ENCODE peak calls at places on chromosome 1, in six cellular contexts. Z, P, D, C, L and R are unnamed samples.

GRCh38 chr1:161258439-161259386 is at the start of gene PCP4L1:
- DNase-seq in Z (no peak), C (no peak), P (peak), D (no peak), L (peak), R (peak)

GRCh38 chr1:201842472-201843020 is 13.6 kb downstream of the IPO9 start:
- DNase-seq in D (peak), Z (no peak), L (no peak), C (no peak), P (no peak), R (no peak)

GRCh38 chr1:183139281-183139942 is 46.7 kb upstream of the LAMC2 start:
- DNase-seq in C (no peak), D (peak), Z (no peak), P (no peak), L (no peak), R (peak)

GRCh38 chr1:216499581-216500272 is 76.5 kb upstream of the USH2A start:
- DNase-seq in Z (no peak), D (peak), C (no peak), P (no peak), L (no peak), R (no peak)

GRCh38 chr1:166040223-166040622 is 126.6 kb downstream of the FAM78B start:
- DNase-seq in C (no peak), P (no peak), D (no peak), Z (no peak), L (no peak), R (no peak)

GRCh38 chr1:235624751-235625192 is 24.8 kb downstream of the GNG4 start:
- DNase-seq in Z (no peak), L (no peak), C (no peak), D (no peak), P (no peak), R (peak)

GRCh38 chr1:178411756-178412399 is 84.9 kb downstream of the CLEC20A start:
- DNase-seq in Z (no peak), P (no peak), D (no peak), L (no peak), C (no peak), R (no peak)

GRCh38 chr1:99851850-99852454 is 1.8 kb downstream of the AGL start:
- DNase-seq in P (no peak), Z (no peak), D (no peak), L (no peak), C (no peak), R (no peak)

GRCh38 chr1:157798211-157798610 is 21.3 kb upstream of the FCRL2 start:
- DNase-seq in L (no peak), D (no peak), Z (no peak), C (no peak), P (no peak), R (no peak)

GRCh38 chr1:89525169-89525855 is 683 bp downstream of the LRRC8B start:
- DNase-seq in C (peak), Z (peak), P (no peak), L (peak), D (peak), R (no peak)

GRCh38 chr1:62384276-62385005 is 52.4 kb upstream of the USP1 start:
- DNase-seq in P (no peak), D (no peak), L (peak), Z (no peak), C (no peak), R (peak)

GRCh38 chr1:78061825-78062523 is 16.2 kb downstream of the GIPC2 start:
- DNase-seq in C (no peak), D (no peak), Z (no peak), P (no peak), L (no peak), R (no peak)

GRCh38 chr1:51070011-51070410 is 32.0 kb upstream of the C1orf185 start:
- DNase-seq in Z (no peak), P (no peak), C (no peak), L (no peak), D (no peak), R (no peak)

GRCh38 chr1:166379447-166379846 is 212.6 kb upstream of the FAM78B start:
- DNase-seq in D (no peak), Z (no peak), C (no peak), L (no peak), P (no peak), R (no peak)

GRCh38 chr1:62327360-62328051 is 8.3 kb upstream of the KANK4 start:
- DNase-seq in C (no peak), Z (no peak), P (no peak), D (no peak), L (peak), R (no peak)

GRCh38 chr1:31657972-31658510 is 13.4 kb upstream of the PEF1 start:
- DNase-seq in Z (no peak), L (no peak), C (no peak), D (no peak), P (no peak), R (no peak)

GRCh38 chr1:205480349-205481278 is 23.9 kb upstream of the CDK18 start:
- DNase-seq in C (no peak), D (no peak), Z (no peak), P (no peak), L (no peak), R (no peak)

GRCh38 chr1:10950316-10951172 is 61.9 kb upstream of the TARDBP start:
- DNase-seq in P (no peak), Z (no peak), D (no peak), L (peak), C (no peak), R (no peak)

GRCh38 chr1:76055987-76056386 is 18.6 kb upstream of the ST6GALNAC3 start:
- DNase-seq in P (no peak), Z (no peak), D (no peak), C (no peak), L (no peak), R (no peak)

GRCh38 chr1:225242611-225243010 is 185.2 kb downstream of the LBR start:
- DNase-seq in L (no peak), P (no peak), D (no peak), C (no peak), Z (no peak), R (no peak)

GRCh38 chr1:77539510-77540142 is 142.8 kb downstream of the ZZZ3 start:
- DNase-seq in Z (no peak), D (no peak), P (no peak), L (peak), C (no peak), R (no peak)

GRCh38 chr1:166088572-166088955 is 78.2 kb downstream of the FAM78B start:
- DNase-seq in L (no peak), C (no peak), D (no peak), Z (no peak), P (no peak), R (no peak)

GRCh38 chr1:81799939-81800740 is 594 bp upstream of the ADGRL2 start:
- DNase-seq in D (peak), P (no peak), L (peak), Z (no peak), C (no peak), R (no peak)

GRCh38 chr1:51188230-51188629 is 47.8 kb upstream of the RNF11 start:
- DNase-seq in L (no peak), D (no peak), Z (no peak), P (no peak), C (no peak), R (no peak)

GRCh38 chr1:201756411-201756810 is 72.5 kb upstream of the IPO9 start:
- DNase-seq in Z (no peak), L (no peak), P (no peak), C (no peak), D (no peak), R (no peak)

GRCh38 chr1:165129568-165130164 is 226.8 kb downstream of the LMX1A start:
- DNase-seq in L (peak), C (peak), D (peak), Z (peak), P (peak), R (peak)

GRCh38 chr1:150089846-150090520 is 22.4 kb downstream of the VPS45 start:
- DNase-seq in C (no peak), L (no peak), D (no peak), P (no peak), Z (no peak), R (no peak)

GRCh38 chr1:41610361-41610760 is 125.9 kb upstream of the EDN2 start:
- DNase-seq in D (no peak), Z (no peak), C (no peak), L (no peak), P (no peak), R (no peak)

GRCh38 chr1:220281159-220281574 is 8.9 kb upstream of the RAB3GAP2 start:
- DNase-seq in D (no peak), L (peak), Z (no peak), C (peak), P (no peak), R (no peak)

GRCh38 chr1:19877821-19878636 is 4.2 kb upstream of the OTUD3 start:
- DNase-seq in Z (no peak), C (no peak), D (no peak), L (no peak), P (no peak), R (peak)

GRCh38 chr1:177255411-177255810 is 84.7 kb downstream of the BRINP2 start:
- DNase-seq in Z (no peak), D (peak), P (no peak), C (no peak), L (no peak), R (no peak)

GRCh38 chr1:35619237-35620121 is 21.8 kb downstream of the PSMB2 start:
- DNase-seq in L (no peak), Z (peak), D (no peak), P (no peak), C (no peak), R (no peak)

GRCh38 chr1:55244476-55245109 is 29.4 kb upstream of the USP24 start:
- DNase-seq in P (no peak), C (no peak), L (no peak), D (peak), Z (no peak), R (no peak)

GRCh38 chr1:59412705-59413326 is 115.9 kb downstream of the FGGY start:
- DNase-seq in L (no peak), D (no peak), P (no peak), C (no peak), Z (no peak), R (no peak)

DNA sequence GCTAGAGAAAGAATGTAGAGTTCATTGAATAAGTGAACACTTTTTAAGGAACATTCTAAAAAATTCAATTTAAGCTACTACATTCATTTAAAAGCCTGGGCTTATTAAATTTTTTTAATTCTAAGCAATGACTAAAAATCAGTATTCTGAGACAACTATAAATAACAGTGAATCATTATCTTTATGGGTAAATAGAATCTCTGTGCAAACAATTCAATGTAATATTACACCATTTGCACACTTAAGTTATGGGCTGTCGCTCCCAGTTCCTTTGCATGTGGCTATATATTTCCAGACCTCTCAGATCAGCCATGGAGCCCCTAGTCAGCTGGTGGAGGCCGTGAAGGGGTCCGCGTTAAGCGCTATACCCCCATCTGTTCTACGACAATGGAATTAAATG is 65.1 kb downstream of the KCNK1 start:
- DNase-seq in L (no peak), C (no peak), D (no peak), Z (no peak), P (no peak), R (no peak)
- TF ChIP-seq JUND in L (no peak), C (no peak), D (no peak), Z (no peak), P (no peak), R (no peak)

DNA sequence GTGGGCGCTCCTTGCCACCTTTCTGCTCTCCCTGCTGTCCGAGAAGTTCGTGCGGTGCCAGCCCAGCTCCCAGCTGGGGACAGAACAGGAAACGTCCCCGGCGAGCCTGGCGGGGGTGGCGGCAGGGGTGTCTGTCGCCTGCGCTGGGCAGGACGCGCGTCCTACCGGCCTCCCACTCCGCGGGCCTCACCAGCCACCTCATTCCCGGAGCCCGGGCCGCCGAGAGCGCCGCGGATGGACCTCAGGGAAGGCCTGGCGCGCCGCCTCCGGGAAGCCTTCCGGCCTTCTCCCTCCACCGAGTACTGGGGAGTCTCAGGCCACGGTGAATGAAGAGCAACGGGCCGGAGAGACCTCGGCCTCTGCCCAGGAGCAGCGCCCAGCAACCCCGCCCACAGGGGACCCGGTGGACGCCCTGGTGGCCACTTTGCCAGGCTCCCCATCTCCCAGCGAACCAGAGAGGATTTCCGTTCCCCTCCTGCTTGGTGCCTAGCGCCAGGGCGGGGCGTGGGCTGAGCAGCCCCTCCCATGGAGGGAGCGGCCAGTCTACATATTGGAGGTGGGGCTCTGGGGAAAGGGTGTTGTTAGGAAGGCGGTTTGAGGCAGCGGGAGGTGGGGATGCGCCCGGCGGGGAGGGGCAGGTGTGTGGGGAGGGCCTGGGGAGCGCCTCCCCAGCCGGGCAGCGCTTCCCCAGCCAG is 9.5 kb upstream of the TNFRSF14 start:
- DNase-seq in C (peak), D (peak), L (peak), P (peak), Z (peak), R (peak)
- TF ChIP-seq JUND in C (no peak), D (no peak), L (no peak), P (no peak), Z (peak), R (no peak)

GRCh38 chr1:181127898-181128453 is 39.5 kb downstream of the IER5 start:
- DNase-seq in C (no peak), P (no peak), Z (no peak), D (no peak), L (no peak), R (no peak)
- TF ChIP-seq JUND in C (no peak), P (no peak), Z (no peak), D (no peak), L (no peak), R (no peak)

GRCh38 chr1:206706298-206706791 is 21.6 kb downstream of the MAPKAPK2 start:
- DNase-seq in D (no peak), P (no peak), L (no peak), Z (no peak), C (no peak), R (no peak)
- TF ChIP-seq JUND in D (no peak), P (no peak), L (no peak), Z (no peak), C (no peak), R (no peak)

DNA sequence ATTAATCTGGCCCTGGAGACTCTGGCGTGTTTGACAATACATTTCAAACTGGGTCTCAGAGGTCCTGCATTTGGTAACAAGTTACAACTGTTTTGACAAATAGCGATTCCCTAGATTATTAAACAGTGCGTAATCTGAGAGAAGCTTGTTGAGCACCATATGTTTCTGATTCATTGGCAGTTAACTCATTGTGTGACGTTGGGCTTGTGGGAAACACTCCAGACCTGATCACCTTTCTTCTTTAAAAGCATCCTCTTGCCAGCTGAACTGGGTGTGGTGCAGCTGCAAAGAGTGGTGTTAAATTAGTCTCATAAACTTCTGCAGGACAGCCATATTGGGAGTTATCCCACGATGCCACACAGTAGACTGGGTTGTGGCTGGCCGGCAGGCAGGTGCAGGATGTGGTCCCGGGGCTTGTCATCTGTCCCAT is 82.7 kb downstream of the CDC7 start:
- DNase-seq in Z (no peak), D (no peak), C (no peak), L (no peak), P (no peak), R (no peak)
- TF ChIP-seq JUND in Z (no peak), D (no peak), C (no peak), L (peak), P (no peak), R (no peak)

DNA sequence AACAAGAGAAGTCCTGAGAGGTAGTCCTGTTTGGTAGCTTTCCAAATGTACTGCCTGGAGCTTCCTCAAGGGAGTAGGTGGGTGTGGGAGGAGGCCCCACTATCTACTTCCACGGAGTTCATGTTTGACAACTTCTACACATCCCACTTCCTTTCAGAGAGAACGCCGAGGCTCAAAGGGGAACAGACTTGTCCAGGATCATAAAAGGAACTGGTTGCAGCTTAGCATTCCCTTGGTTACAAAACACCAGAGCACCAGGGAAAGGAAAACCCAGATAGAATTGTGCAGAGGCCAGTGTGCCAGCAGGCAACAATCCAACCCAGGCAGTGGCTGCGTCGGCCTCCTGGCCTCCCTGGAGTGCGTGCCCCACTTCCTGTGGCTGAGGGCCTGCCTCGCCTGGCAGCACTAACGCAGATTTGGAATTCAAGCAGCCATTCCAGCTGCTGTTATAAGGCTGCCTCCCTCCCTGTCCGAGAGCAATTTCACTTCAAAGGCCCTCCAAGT is 4.2 kb upstream of the RAP1GAP start:
- DNase-seq in L (no peak), C (no peak), Z (no peak), D (no peak), P (no peak), R (no peak)
- TF ChIP-seq JUND in L (no peak), C (no peak), Z (no peak), D (no peak), P (no peak), R (no peak)